ENCODE peak calls at places on chromosome 21, in four cellular contexts. One of them, this sample, is unnamed.

GRCh38 chr21:38266732-38267131 is 9.9 kb downstream of the KCNJ15 start:
- DNase-seq in K562: no peak
- DNase-seq in HepG2: no peak
- DNase-seq in HCT116: no peak
- DNase-seq in this sample: no peak

GRCh38 chr21:29187939-29188338 is 57.5 kb downstream of the MAP3K7CL start:
- DNase-seq in HepG2: peak; percentile 66
- DNase-seq in HCT116: peak; percentile 59
- DNase-seq in K562: no peak
- DNase-seq in this sample: no peak

GRCh38 chr21:41304068-41304720 is 12.4 kb upstream of the FAM3B start:
- DNase-seq in HCT116: no peak
- DNase-seq in HepG2: no peak
- DNase-seq in K562: no peak
- DNase-seq in this sample: no peak

GRCh38 chr21:42146821-42147220 is 72.1 kb upstream of the ABCG1 start:
- DNase-seq in HCT116: no peak
- DNase-seq in HepG2: no peak
- DNase-seq in K562: no peak
- DNase-seq in this sample: no peak

GRCh38 chr21:29558331-29558730 is 259.6 kb downstream of the BACH1 start:
- DNase-seq in K562: no peak
- DNase-seq in HCT116: no peak
- DNase-seq in HepG2: no peak
- DNase-seq in this sample: no peak

GRCh38 chr21:42841156-42841915 is 38.0 kb downstream of the WDR4 start:
- DNase-seq in HCT116: no peak
- DNase-seq in HepG2: no peak
- DNase-seq in K562: peak; percentile 16
- DNase-seq in this sample: no peak

GRCh38 chr21:32351428-32351827 is 41.4 kb downstream of the URB1 start:
- DNase-seq in HepG2: no peak
- DNase-seq in K562: no peak
- DNase-seq in HCT116: no peak
- DNase-seq in this sample: no peak

GRCh38 chr21:41369105-41369914 is 7.5 kb downstream of the MX2 start:
- DNase-seq in K562: no peak
- DNase-seq in HCT116: no peak
- DNase-seq in HepG2: peak; percentile 40
- DNase-seq in this sample: no peak

GRCh38 chr21:43298546-43299440 is 128.1 kb downstream of the SIK1 start:
- DNase-seq in K562: no peak
- DNase-seq in HepG2: no peak
- DNase-seq in HCT116: no peak
- DNase-seq in this sample: no peak

GRCh38 chr21:31158789-31159581 is 120.7 kb upstream of the KRTAP19-8 start:
- DNase-seq in HCT116: no peak
- DNase-seq in HepG2: no peak
- DNase-seq in K562: no peak
- DNase-seq in this sample: no peak

GRCh38 chr21:42555756-42556438 is 42.2 kb downstream of the SLC37A1 start:
- DNase-seq in HCT116: no peak
- DNase-seq in K562: no peak
- DNase-seq in HepG2: no peak
- DNase-seq in this sample: no peak

GRCh38 chr21:40186036-40186435 is 318.8 kb downstream of the PCP4 start:
- DNase-seq in HCT116: no peak
- DNase-seq in K562: no peak
- DNase-seq in HepG2: no peak
- DNase-seq in this sample: no peak

GRCh38 chr21:42644223-42645208 is 8.9 kb upstream of the PDE9A start:
- DNase-seq in HCT116: no peak
- DNase-seq in HepG2: no peak
- DNase-seq in K562: no peak
- DNase-seq in this sample: no peak

GRCh38 chr21:39840373-39841097 is 26.7 kb upstream of the PCP4 start:
- DNase-seq in HepG2: no peak
- DNase-seq in HCT116: no peak
- DNase-seq in K562: no peak
- DNase-seq in this sample: no peak

GRCh38 chr21:45019887-45020537 is 54.4 kb upstream of the ADARB1 start:
- DNase-seq in HepG2: no peak
- DNase-seq in HCT116: no peak
- DNase-seq in K562: no peak
- DNase-seq in this sample: no peak

GRCh38 chr21:32562426-32562825 is 22.9 kb downstream of the TCP10L start:
- DNase-seq in HCT116: no peak
- DNase-seq in HepG2: no peak
- DNase-seq in K562: no peak
- DNase-seq in this sample: no peak

GRCh38 chr21:17334478-17334877 is 178.4 kb upstream of the CXADR start:
- DNase-seq in HCT116: no peak
- DNase-seq in K562: no peak
- DNase-seq in HepG2: no peak
- DNase-seq in this sample: no peak

GRCh38 chr21:15732290-15732995 is 2.7 kb downstream of the USP25 start:
- DNase-seq in HepG2: peak; percentile 55
- DNase-seq in HCT116: no peak
- DNase-seq in K562: no peak
- DNase-seq in this sample: no peak

GRCh38 chr21:43192501-43193081 is 23.8 kb downstream of the CRYAA start:
- DNase-seq in HepG2: no peak
- DNase-seq in K562: no peak
- DNase-seq in HCT116: no peak
- DNase-seq in this sample: no peak

GRCh38 chr21:42381347-42381984 is 14.4 kb downstream of the TMPRSS3 start:
- DNase-seq in K562: no peak
- DNase-seq in HCT116: peak; percentile 59
- DNase-seq in HepG2: peak; percentile 69
- DNase-seq in this sample: peak; percentile 28

GRCh38 chr21:45079351-45079750 is 5.0 kb downstream of the ADARB1 start:
- DNase-seq in K562: no peak
- DNase-seq in HCT116: no peak
- DNase-seq in HepG2: no peak
- DNase-seq in this sample: no peak

GRCh38 chr21:43188181-43188580 is 19.4 kb downstream of the CRYAA start:
- DNase-seq in HepG2: no peak
- DNase-seq in HCT116: no peak
- DNase-seq in K562: no peak
- DNase-seq in this sample: no peak

GRCh38 chr21:38806153-38806941 is 618 bp downstream of the ETS2 start:
- DNase-seq in K562: no peak
- DNase-seq in HCT116: no peak
- DNase-seq in HepG2: no peak
- DNase-seq in this sample: no peak

GRCh38 chr21:15592271-15592860 is 137.4 kb upstream of the USP25 start:
- DNase-seq in HCT116: peak; percentile 21
- DNase-seq in K562: no peak
- DNase-seq in HepG2: peak; percentile 44
- DNase-seq in this sample: peak; percentile 15

GRCh38 chr21:27505516-27505915 is 538.6 kb upstream of the ADAMTS5 start:
- DNase-seq in HCT116: no peak
- DNase-seq in K562: no peak
- DNase-seq in HepG2: no peak
- DNase-seq in this sample: no peak

GRCh38 chr21:42666023-42666747 is 12.8 kb downstream of the PDE9A start:
- DNase-seq in HepG2: no peak
- DNase-seq in K562: peak; percentile 95
- DNase-seq in HCT116: no peak
- DNase-seq in this sample: no peak

GRCh38 chr21:28899744-28900143 is 92.9 kb downstream of the LTN1 start:
- DNase-seq in HCT116: no peak
- DNase-seq in HepG2: no peak
- DNase-seq in K562: no peak
- DNase-seq in this sample: no peak

GRCh38 chr21:15224346-15225086 is 159.7 kb upstream of the NRIP1 start:
- DNase-seq in HepG2: no peak
- DNase-seq in K562: no peak
- DNase-seq in HCT116: peak; percentile 56
- DNase-seq in this sample: peak; percentile 22

GRCh38 chr21:15160136-15160535 is 95.3 kb upstream of the NRIP1 start:
- DNase-seq in K562: no peak
- DNase-seq in HepG2: no peak
- DNase-seq in HCT116: no peak
- DNase-seq in this sample: no peak

GRCh38 chr21:43909736-43910455 is 44.9 kb downstream of the AGPAT3 start:
- DNase-seq in K562: peak; percentile 31
- DNase-seq in HepG2: no peak
- DNase-seq in HCT116: no peak
- DNase-seq in this sample: no peak

GRCh38 chr21:43879348-43880110 is 14.5 kb downstream of the AGPAT3 start:
- DNase-seq in HCT116: no peak
- DNase-seq in HepG2: no peak
- DNase-seq in K562: no peak
- DNase-seq in this sample: no peak

GRCh38 chr21:41868062-41868710 is 11.0 kb downstream of the PRDM15 start:
- DNase-seq in K562: no peak
- DNase-seq in HCT116: no peak
- DNase-seq in HepG2: no peak
- DNase-seq in this sample: no peak

GRCh38 chr21:44987886-44988606 is 48.2 kb downstream of the SLX9 start:
- DNase-seq in K562: no peak
- DNase-seq in HepG2: no peak
- DNase-seq in HCT116: no peak
- DNase-seq in this sample: no peak

DNA sequence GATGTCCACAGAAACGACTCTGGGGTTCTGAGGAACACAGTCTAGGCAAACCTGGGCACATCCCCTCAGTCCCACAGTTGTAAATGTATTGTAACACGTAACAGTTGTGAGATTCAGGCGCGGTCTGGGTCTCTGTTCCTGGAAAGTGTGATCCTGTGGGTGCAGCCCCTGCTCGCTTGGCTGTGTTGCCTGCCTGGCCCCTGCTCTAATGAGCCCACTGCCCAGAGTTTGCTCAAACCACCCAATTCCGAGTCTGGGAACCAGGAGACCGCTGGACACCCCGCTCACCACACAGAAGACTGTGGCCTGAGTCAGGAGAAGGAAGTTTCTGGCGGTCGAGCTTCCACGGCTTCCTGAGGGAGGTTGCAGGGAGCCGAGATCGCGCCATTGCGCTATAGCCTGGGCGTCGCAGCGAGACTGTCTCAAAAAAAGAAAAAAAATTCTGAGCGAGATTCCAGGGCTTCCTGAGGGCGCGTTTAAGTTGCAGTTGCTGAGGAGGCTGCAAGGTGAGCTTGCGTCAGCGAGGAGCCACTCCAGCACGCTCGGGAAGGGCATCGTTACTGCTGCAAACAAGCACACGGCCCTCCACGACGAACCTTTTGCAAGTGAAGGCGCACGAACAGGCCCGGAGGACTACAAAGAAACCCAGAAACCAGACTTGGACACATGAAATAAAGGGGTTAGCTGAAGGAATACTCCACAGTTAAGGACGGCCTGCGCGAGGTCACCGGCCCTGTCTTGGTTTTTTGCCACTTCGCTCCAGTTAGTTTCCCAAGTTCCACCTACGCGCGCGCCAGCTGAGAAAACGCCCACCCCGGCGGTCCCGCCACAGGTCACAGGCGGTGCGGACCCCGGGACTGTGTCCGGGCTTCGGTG is 1.1 kb downstream of the C21orf58 start:
- DNase-seq in K562: no peak
- DNase-seq in HCT116: no peak
- DNase-seq in HepG2: no peak
- DNase-seq in this sample: no peak
- TF ChIP-seq SIN3A in K562: no peak
- TF ChIP-seq SIN3A in HCT116: no peak
- TF ChIP-seq SIN3A in HepG2: no peak
- TF ChIP-seq SIN3A in this sample: no peak

GRCh38 chr21:19343711-19344110 is 940.1 kb upstream of the TMPRSS15 start:
- DNase-seq in HCT116: no peak
- DNase-seq in HepG2: no peak
- DNase-seq in K562: no peak
- DNase-seq in this sample: no peak

GRCh38 chr21:19340954-19341353 is 937.4 kb upstream of the TMPRSS15 start:
- DNase-seq in HCT116: no peak
- DNase-seq in K562: no peak
- DNase-seq in HepG2: no peak
- DNase-seq in this sample: no peak

GRCh38 chr21:19340303-19340702 is 936.7 kb upstream of the TMPRSS15 start:
- DNase-seq in HepG2: no peak
- DNase-seq in K562: no peak
- DNase-seq in HCT116: no peak
- DNase-seq in this sample: no peak
- TF ChIP-seq CTCF in HepG2: no peak
- TF ChIP-seq CTCF in K562: no peak
- TF ChIP-seq CTCF in HCT116: no peak
- TF ChIP-seq CTCF in this sample: no peak

GRCh38 chr21:25867041-25867440 is 132.3 kb downstream of the GABPA start:
- DNase-seq in HCT116: no peak
- DNase-seq in HepG2: no peak
- DNase-seq in K562: no peak
- DNase-seq in this sample: no peak

GRCh38 chr21:25871566-25871965 is 136.8 kb downstream of the GABPA start:
- DNase-seq in HepG2: no peak
- DNase-seq in K562: peak; percentile 27
- DNase-seq in HCT116: no peak
- DNase-seq in this sample: no peak

GRCh38 chr21:25872271-25872670 is 137.5 kb downstream of the GABPA start:
- DNase-seq in K562: no peak
- DNase-seq in HCT116: no peak
- DNase-seq in HepG2: no peak
- DNase-seq in this sample: no peak

DNA sequence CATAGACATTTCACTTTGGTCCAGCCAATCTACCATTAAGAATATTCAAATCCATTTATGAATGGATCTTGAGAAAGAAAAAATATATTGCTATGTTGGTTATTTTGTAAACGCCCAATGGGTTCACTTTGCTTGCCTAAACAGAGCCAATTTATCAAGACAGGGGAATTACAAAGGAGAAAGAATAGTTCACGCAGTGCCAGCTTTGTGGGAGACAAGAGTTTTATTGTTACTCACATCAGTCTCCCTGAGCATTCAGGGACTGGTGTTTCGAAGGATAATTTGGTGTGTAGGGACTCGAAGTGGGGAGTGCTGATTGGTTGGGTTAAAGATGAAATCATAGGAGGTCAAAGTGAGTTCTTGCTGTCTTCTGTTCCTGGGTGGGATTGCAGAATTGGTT is 135.3 kb downstream of the GABPA start:
- DNase-seq in HCT116: no peak
- DNase-seq in K562: no peak
- DNase-seq in HepG2: no peak
- DNase-seq in this sample: no peak
- TF ChIP-seq TCF7L2 in HCT116: no peak
- TF ChIP-seq TCF7L2 in K562: no peak
- TF ChIP-seq TCF7L2 in HepG2: no peak
- TF ChIP-seq TCF7L2 in this sample: no peak

GRCh38 chr21:34272321-34272720 is 91.5 kb upstream of the KCNE2 start:
- DNase-seq in HCT116: no peak
- DNase-seq in K562: no peak
- DNase-seq in HepG2: no peak
- DNase-seq in this sample: no peak
- TF ChIP-seq SIN3A in HCT116: no peak
- TF ChIP-seq SIN3A in K562: no peak
- TF ChIP-seq SIN3A in HepG2: no peak
- TF ChIP-seq SIN3A in this sample: no peak